ENCODE peak calls at places on chromosomes 3 and 15, in seven cellular contexts. G is NCI-H2081; Y is nephron progenitor cell; C is substantia nigra; M is T-helper 9 cell; Z is CD8-positive, alpha-beta T cell; N is AG08395. R is an unnamed sample.

GRCh38 chr3:120495809-120496208 is 45.0 kb upstream of the FSTL1 start:
- DNase-seq in G (no peak), Y (no peak), C (no peak), M (no peak), Z (no peak), N (no peak), R (no peak)

GRCh38 chr3:8499181-8499611 is 2.4 kb upstream of the LMCD1 start:
- DNase-seq in G (peak), Y (no peak), C (peak), M (no peak), Z (no peak), N (no peak), R (no peak)

GRCh38 chr15:41944313-41944940 is 27.9 kb downstream of the EHD4 start:
- DNase-seq in G (no peak), Y (no peak), C (no peak), M (no peak), Z (no peak), N (peak), R (no peak)

GRCh38 chr3:134338516-134339261 is 35.6 kb downstream of the AMOTL2 start:
- DNase-seq in G (no peak), Y (no peak), C (no peak), M (no peak), Z (no peak), N (no peak), R (no peak)

GRCh38 chr3:154060606-154061380 is 60.4 kb upstream of the ARHGEF26 start:
- DNase-seq in G (no peak), Y (no peak), C (no peak), M (no peak), Z (no peak), N (peak), R (no peak)

GRCh38 chr3:181695661-181696491 is 15.8 kb upstream of the SOX2 start:
- DNase-seq in G (no peak), Y (peak), C (no peak), M (no peak), Z (no peak), N (no peak), R (peak)

GRCh38 chr3:141237701-141238521 is 6.3 kb downstream of the PXYLP1 start:
- DNase-seq in G (peak), Y (no peak), C (no peak), M (no peak), Z (peak), N (no peak), R (no peak)

GRCh38 chr15:43939070-43939469 is 112.3 kb downstream of the WDR76 start:
- DNase-seq in G (peak), Y (no peak), C (no peak), M (no peak), Z (no peak), N (no peak), R (peak)

GRCh38 chr3:31610700-31611275 is 78.1 kb downstream of the STT3B start:
- DNase-seq in G (peak), Y (no peak), C (no peak), M (no peak), Z (no peak), N (peak), R (peak)

GRCh38 chr3:50510325-50510724 is 6.9 kb upstream of the CACNA2D2 start:
- DNase-seq in G (no peak), Y (no peak), C (no peak), M (no peak), Z (no peak), N (no peak), R (no peak)

GRCh38 chr15:74497584-74497983 is 36.6 kb upstream of the UBL7 start:
- DNase-seq in G (peak), Y (no peak), C (no peak), M (no peak), Z (no peak), N (no peak), R (no peak)

GRCh38 chr15:69574506-69574905 is 121.9 kb downstream of the RPLP1 start:
- DNase-seq in G (no peak), Y (no peak), C (no peak), M (no peak), Z (no peak), N (no peak), R (no peak)

GRCh38 chr15:66592505-66593218 is 26.9 kb upstream of the LCTL start:
- DNase-seq in G (no peak), Y (no peak), C (no peak), M (no peak), Z (no peak), N (no peak), R (no peak)

R was measured in endothelial cell.